ENCODE peak calls at places on chromosomes 3 and 15, in eight cellular contexts. D, Q, Z, U, I, M, W and T are unnamed samples.

GRCh38 chr3:100775669-100776068 is 66.4 kb downstream of the TFG start:
- DNase-seq in D (peak), Q (no peak), Z (no peak), U (no peak), I (no peak), M (no peak), W (no peak), T (no peak)

GRCh38 chr3:133883657-133884546 is 11.8 kb downstream of the RAB6B start:
- DNase-seq in D (no peak), Q (no peak), Z (no peak), U (no peak), I (no peak), M (no peak), W (no peak), T (no peak)

GRCh38 chr15:73716417-73716816 is 32.2 kb downstream of the CD276 start:
- DNase-seq in D (no peak), Q (no peak), Z (no peak), U (no peak), I (no peak), M (no peak), W (no peak), T (no peak)

GRCh38 chr15:31523027-31523654 is 196.5 kb downstream of the KLF13 start:
- DNase-seq in D (no peak), Q (no peak), Z (no peak), U (no peak), I (no peak), M (no peak), W (no peak), T (no peak)

GRCh38 chr3:101091489-101091888 is 98.3 kb upstream of the ABI3BP start:
- DNase-seq in D (peak), Q (no peak), Z (peak), U (no peak), I (no peak), M (no peak), W (peak), T (peak)

GRCh38 chr3:191068946-191069813 is 129.9 kb upstream of the OSTN start:
- DNase-seq in D (peak), Q (no peak), Z (no peak), U (no peak), I (no peak), M (no peak), W (peak), T (peak)

GRCh38 chr3:152298393-152299242 is 29.9 kb downstream of the MBNL1 start:
- DNase-seq in D (peak), Q (peak), Z (peak), U (peak), I (no peak), M (peak), W (peak), T (peak)

GRCh38 chr3:57756528-57757401 is 656 bp downstream of the SLMAP start:
- DNase-seq in D (peak), Q (no peak), Z (peak), U (peak), I (peak), M (no peak), W (peak), T (peak)

GRCh38 chr3:72102057-72102711 is 317.2 kb upstream of the PROK2 start:
- DNase-seq in D (no peak), Q (no peak), Z (no peak), U (no peak), I (no peak), M (no peak), W (peak), T (no peak)

GRCh38 chr15:22960126-22960525 is 20.0 kb downstream of the CYFIP1 start:
- DNase-seq in D (no peak), Q (no peak), Z (no peak), U (no peak), I (no peak), M (no peak), W (no peak), T (no peak)

GRCh38 chr3:23810342-23811116 is 4.8 kb downstream of the UBE2E1 start:
- DNase-seq in D (no peak), Q (no peak), Z (no peak), U (peak), I (peak), M (no peak), W (no peak), T (peak)

GRCh38 chr3:177934001-177934891 is 602.0 kb upstream of the KCNMB2 start:
- DNase-seq in D (peak), Q (no peak), Z (peak), U (no peak), I (peak), M (no peak), W (peak), T (peak)

GRCh38 chr15:35979608-35980007 is 433.6 kb upstream of the DPH6 start:
- DNase-seq in D (peak), Q (no peak), Z (no peak), U (no peak), I (no peak), M (no peak), W (no peak), T (no peak)

GRCh38 chr3:43246956-43247355 is 39.4 kb upstream of the SNRK start:
- DNase-seq in D (no peak), Q (no peak), Z (no peak), U (no peak), I (no peak), M (no peak), W (no peak), T (no peak)

GRCh38 chr3:148464246-148464645 is 233.5 kb upstream of the AGTR1 start:
- DNase-seq in D (peak), Q (no peak), Z (peak), U (no peak), I (no peak), M (no peak), W (peak), T (peak)

GRCh38 chr3:70519913-70520659 is 207.6 kb upstream of the MDFIC2 start:
- DNase-seq in D (peak), Q (no peak), Z (peak), U (no peak), I (no peak), M (no peak), W (peak), T (peak)

GRCh38 chr3:129629011-129629410 is 22.5 kb upstream of the PLXND1 start:
- DNase-seq in D (no peak), Q (no peak), Z (no peak), U (no peak), I (no peak), M (no peak), W (no peak), T (no peak)

GRCh38 chr15:33675246-33675645 is 293.1 kb upstream of the CHRM5 start:
- DNase-seq in D (no peak), Q (no peak), Z (peak), U (no peak), I (no peak), M (peak), W (peak), T (peak)

GRCh38 chr15:42163947-42164550 is 7.6 kb upstream of the PLA2G4F start:
- DNase-seq in D (no peak), Q (no peak), Z (no peak), U (no peak), I (no peak), M (no peak), W (no peak), T (no peak)

GRCh38 chr3:180070925-180071324 is 34.2 kb upstream of the PEX5L start:
- DNase-seq in D (no peak), Q (no peak), Z (no peak), U (no peak), I (no peak), M (no peak), W (no peak), T (no peak)

GRCh38 chr3:3798641-3799113 is 554 bp upstream of the LRRN1 start:
- DNase-seq in D (no peak), Q (no peak), Z (no peak), U (peak), I (peak), M (no peak), W (no peak), T (no peak)

GRCh38 chr3:98259707-98260106 is 4.3 kb upstream of the OR5H6 start:
- DNase-seq in D (no peak), Q (no peak), Z (no peak), U (no peak), I (no peak), M (no peak), W (no peak), T (no peak)

GRCh38 chr3:71066356-71066755 is 517.2 kb downstream of the FOXP1 start:
- DNase-seq in D (no peak), Q (no peak), Z (no peak), U (no peak), I (no peak), M (no peak), W (no peak), T (no peak)

GRCh38 chr15:34582461-34583357 is 742 bp downstream of the GOLGA8B start:
- DNase-seq in D (peak), Q (no peak), Z (no peak), U (peak), I (peak), M (no peak), W (no peak), T (peak)

GRCh38 chr3:50139308-50139707 is 15.8 kb upstream of the SEMA3F start:
- DNase-seq in D (no peak), Q (no peak), Z (no peak), U (no peak), I (no peak), M (no peak), W (no peak), T (no peak)

GRCh38 chr3:196677929-196678328 is 34.1 kb downstream of the CEP19 start:
- DNase-seq in D (no peak), Q (no peak), Z (no peak), U (no peak), I (no peak), M (no peak), W (no peak), T (no peak)

GRCh38 chr15:65066635-65067333 is 1.0 kb downstream of the RASL12 start:
- DNase-seq in D (no peak), Q (no peak), Z (no peak), U (no peak), I (no peak), M (no peak), W (no peak), T (no peak)

GRCh38 chr3:12601072-12601471 is 44.2 kb downstream of the MKRN2 start:
- DNase-seq in D (no peak), Q (no peak), Z (no peak), U (no peak), I (no peak), M (no peak), W (peak), T (no peak)

GRCh38 chr15:57769266-57769665 is 62.8 kb downstream of the POLR2M start:
- DNase-seq in D (peak), Q (no peak), Z (peak), U (no peak), I (no peak), M (no peak), W (peak), T (peak)

GRCh38 chr3:173800154-173800553 is 402.6 kb downstream of the NLGN1 start:
- DNase-seq in D (no peak), Q (no peak), Z (no peak), U (no peak), I (no peak), M (no peak), W (no peak), T (no peak)

GRCh38 chr3:57972421-57973111 is 35.7 kb upstream of the FLNB start:
- DNase-seq in D (no peak), Q (no peak), Z (no peak), U (no peak), I (no peak), M (no peak), W (no peak), T (no peak)

DNA sequence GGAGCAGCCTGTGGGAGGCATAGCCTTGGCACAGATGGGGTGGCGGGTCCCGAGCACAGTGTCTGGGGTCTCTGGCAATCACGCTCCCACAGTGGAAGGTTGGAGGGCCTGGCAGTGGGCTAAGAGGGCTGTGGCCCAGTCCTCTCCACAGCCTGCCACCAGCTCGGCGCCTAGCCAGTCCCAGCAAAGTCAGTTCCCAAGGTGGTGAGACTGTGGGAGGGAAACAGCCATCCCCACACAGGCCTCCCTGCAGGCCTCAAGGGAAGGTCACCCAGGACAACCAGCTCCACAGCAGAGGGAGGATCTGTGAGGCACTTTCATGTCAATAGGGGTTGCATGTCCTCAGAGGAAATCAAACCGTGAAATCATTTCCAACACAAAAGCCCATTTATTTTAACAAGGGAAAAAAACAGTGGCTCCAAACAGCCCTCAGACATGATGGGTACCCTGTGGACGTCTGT is 27.6 kb upstream of the LIMD1 start:
- DNase-seq in D (no peak), Q (no peak), Z (no peak), U (no peak), I (no peak), M (no peak), W (no peak), T (no peak)
- H3K4me3 ChIP-seq in D (no peak), Q (no peak), Z (no peak), U (no peak), I (no peak), M (no peak), W (no peak), T (no peak)

GRCh38 chr3:198079771-198080520 is 119.9 kb downstream of the LMLN start:
- DNase-seq in D (peak), Q (no peak), Z (no peak), U (no peak), I (no peak), M (no peak), W (peak), T (no peak)
- TF ChIP-seq CTCF in D (no peak), Q (no peak), Z (peak), U (no peak), I (no peak), M (no peak), W (no peak), T (no peak)

GRCh38 chr3:146277953-146278631 is 27.2 kb upstream of the PLSCR4 start:
- DNase-seq in D (peak), Q (no peak), Z (peak), U (no peak), I (no peak), M (no peak), W (peak), T (peak)

GRCh38 chr3:146271180-146271579 is 20.3 kb upstream of the PLSCR4 start:
- DNase-seq in D (no peak), Q (no peak), Z (no peak), U (no peak), I (no peak), M (no peak), W (peak), T (no peak)

GRCh38 chr3:146273721-146274407 is 23.0 kb upstream of the PLSCR4 start:
- DNase-seq in D (no peak), Q (no peak), Z (no peak), U (no peak), I (no peak), M (no peak), W (no peak), T (no peak)

GRCh38 chr3:146275476-146275875 is 24.6 kb upstream of the PLSCR4 start:
- DNase-seq in D (no peak), Q (no peak), Z (no peak), U (no peak), I (no peak), M (no peak), W (no peak), T (no peak)

DNA sequence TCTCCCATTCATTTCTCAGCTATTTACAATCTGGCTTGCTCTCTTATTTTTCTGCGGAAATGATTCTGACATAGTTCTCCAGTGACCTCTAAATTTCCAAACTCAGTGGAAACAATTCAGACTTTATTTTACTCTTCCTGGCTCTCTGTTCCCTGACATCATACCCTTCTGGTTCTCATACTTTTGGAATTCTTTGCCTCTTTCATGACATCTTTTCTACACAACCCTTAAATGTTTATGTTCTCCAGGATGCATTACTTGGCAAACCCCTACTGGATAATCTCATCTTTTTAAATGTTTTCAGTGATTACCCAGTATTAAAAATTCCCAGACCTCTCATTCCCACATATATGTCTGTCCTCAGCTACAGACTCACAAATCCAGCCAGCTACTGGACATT is 23.9 kb upstream of the PLSCR4 start:
- DNase-seq in D (peak), Q (no peak), Z (peak), U (no peak), I (no peak), M (no peak), W (peak), T (peak)
- H3K4me3 ChIP-seq in D (no peak), Q (no peak), Z (no peak), U (no peak), I (no peak), M (no peak), W (no peak), T (no peak)

GRCh38 chr15:43346305-43346704 is 15.9 kb upstream of the LCMT2 start:
- DNase-seq in D (no peak), Q (no peak), Z (no peak), U (no peak), I (no peak), M (no peak), W (no peak), T (no peak)
- TF ChIP-seq CTCF in D (no peak), Q (peak), Z (no peak), U (no peak), I (no peak), M (peak), W (no peak), T (no peak)

GRCh38 chr3:36924748-36925521 is 19.9 kb downstream of the TRANK1 start:
- DNase-seq in D (no peak), Q (no peak), Z (no peak), U (no peak), I (no peak), M (no peak), W (no peak), T (no peak)
- H3K4me3 ChIP-seq in D (no peak), Q (no peak), Z (no peak), U (no peak), I (no peak), M (no peak), W (no peak), T (no peak)

GRCh38 chr3:115436767-115437301 is 186.5 kb upstream of the GAP43 start:
- DNase-seq in D (peak), Q (no peak), Z (peak), U (no peak), I (no peak), M (no peak), W (peak), T (peak)
- TF ChIP-seq CTCF in D (peak), Q (no peak), Z (peak), U (no peak), I (no peak), M (no peak), W (peak), T (peak)